ENCODE peak calls at places on chromosomes 4 and X, in seven cellular contexts. W is head of caudate nucleus, B is EL, C is skeletal muscle cell, V is GDM1, D is astrocyte, T is endodermal cell. X is an unnamed sample.

GRCh38 chr4:132557660-132558059 is 591.4 kb upstream of the PCDH10 start:
- DNase-seq in C (no peak), T (no peak), W (no peak), D (no peak), V (no peak), B (no peak), X (no peak)

GRCh38 chrX:70171636-70172035 is 5.6 kb upstream of the DGAT2L6 start:
- DNase-seq in C (no peak), D (peak; percentile 13), W (no peak), T (no peak), V (no peak), B (no peak), X (peak; percentile 21)

GRCh38 chr4:182453830-182454229 is 210.6 kb downstream of the TENM3 start:
- DNase-seq in V (no peak), C (no peak), D (no peak), W (no peak), B (no peak), T (no peak), X (no peak)

GRCh38 chr4:56764775-56765174 is 56.7 kb downstream of the SPINK2 start:
- DNase-seq in B (peak; percentile 48), V (no peak), D (peak; percentile 63), T (no peak), W (no peak), C (peak; percentile 48), X (peak; percentile 71)

GRCh38 chrX:133923113-133923512 is 62.3 kb downstream of the GPC3 start:
- DNase-seq in B (peak; percentile 2), C (no peak), W (no peak), T (no peak), V (no peak), D (no peak), X (no peak)

GRCh38 chrX:84441143-84441542 is 61.1 kb downstream of the HDX start:
- DNase-seq in W (no peak), D (peak; percentile 49), C (no peak), T (no peak), V (no peak), B (peak; percentile 3), X (peak; percentile 72)

GRCh38 chr4:55255171-55255570 is 90.9 kb upstream of the SRD5A3 start:
- DNase-seq in V (no peak), T (no peak), W (no peak), D (peak; percentile 53), C (peak; percentile 55), B (peak; percentile 49), X (peak; percentile 42)

GRCh38 chr4:176436500-176436973 is 116.8 kb downstream of the SPCS3 start:
- DNase-seq in T (no peak), W (no peak), B (peak; percentile 89), D (peak; percentile 96), C (peak; percentile 60), V (no peak), X (peak; percentile 94)

GRCh38 chr4:108693211-108693610 is 42.8 kb downstream of the OSTC start:
- DNase-seq in T (no peak), B (no peak), V (no peak), W (no peak), C (no peak), D (peak; percentile 16), X (no peak)

GRCh38 chrX:644304-645023 is 13.9 kb downstream of the SHOX start:
- DNase-seq in B (no peak), W (no peak), T (peak; percentile 74), V (no peak), C (no peak), D (no peak), X (no peak)

GRCh38 chrX:45196701-45197100 is 4.0 kb downstream of the DIPK2B start:
- DNase-seq in C (peak; percentile 3), W (no peak), T (no peak), B (peak; percentile 62), V (no peak), D (peak; percentile 32), X (peak; percentile 61)

GRCh38 chrX:85326234-85327059 is 53.0 kb downstream of the POF1B start:
- DNase-seq in D (no peak), T (no peak), B (no peak), C (no peak), W (no peak), V (no peak), X (no peak)

GRCh38 chr4:147103403-147103946 is 157.8 kb upstream of the TTC29 start:
- DNase-seq in T (peak; percentile 49), C (peak; percentile 99), B (peak; percentile 94), D (peak; percentile 98), V (no peak), W (no peak), X (peak; percentile 99)

GRCh38 chr4:158729716-158730559 is 6.7 kb upstream of the PPID start:
- DNase-seq in B (peak; percentile 64), C (peak; percentile 24), D (peak; percentile 49), T (peak; percentile 84), V (peak; percentile 33), W (peak; percentile 38), X (peak; percentile 75)

GRCh38 chr4:2483237-2483636 is 14.3 kb downstream of the RNF4 start:
- DNase-seq in B (no peak), C (no peak), V (no peak), D (no peak), T (no peak), W (no peak), X (no peak)

GRCh38 chr4:16890651-16891050 is 7.8 kb downstream of the LDB2 start:
- DNase-seq in V (peak; percentile 35), C (no peak), W (no peak), B (no peak), T (no peak), D (no peak), X (no peak)

GRCh38 chr4:141702472-141703182 is 66.2 kb downstream of the IL15 start:
- DNase-seq in C (peak; percentile 43), W (no peak), T (peak; percentile 82), B (peak; percentile 10), D (no peak), V (no peak), X (peak; percentile 49)

GRCh38 chrX:18714910-18715309 is 7.5 kb downstream of the PPEF1 start:
- DNase-seq in C (no peak), B (no peak), V (no peak), D (no peak), T (no peak), W (no peak), X (no peak)

GRCh38 chr4:55675196-55675793 is 39.2 kb upstream of the NMU start:
- DNase-seq in W (no peak), B (no peak), V (no peak), T (peak; percentile 81), C (no peak), D (no peak), X (no peak)

GRCh38 chrX:1884446-1884845 is 269.6 kb downstream of the ASMT start:
- DNase-seq in T (no peak), D (no peak), C (no peak), B (no peak), V (no peak), W (no peak), X (no peak)

GRCh38 chrX:74902806-74903205 is 22.4 kb downstream of the NEXMIF start:
- DNase-seq in W (no peak), C (no peak), B (no peak), V (no peak), T (no peak), D (no peak), X (no peak)

GRCh38 chrX:10630320-10630719 is 9.9 kb upstream of the MID1 start:
- DNase-seq in D (no peak), C (no peak), B (no peak), V (no peak), W (no peak), T (no peak), X (no peak)

GRCh38 chr4:66489783-66490452 is 819.6 kb upstream of the EPHA5 start:
- DNase-seq in D (peak; percentile 92), C (peak; percentile 24), T (no peak), W (no peak), B (peak; percentile 77), V (no peak), X (peak; percentile 65)

GRCh38 chrX:136032370-136032769 is 47.1 kb downstream of the SLC9A6 start:
- DNase-seq in D (no peak), T (no peak), V (no peak), B (no peak), W (no peak), C (no peak), X (no peak)

GRCh38 chr4:128275351-128275750 is 12.3 kb downstream of the PGRMC2 start:
- DNase-seq in T (no peak), B (peak; percentile 79), C (no peak), W (no peak), D (peak; percentile 63), V (no peak), X (peak; percentile 67)

GRCh38 chr4:148376151-148376550 is 66.1 kb downstream of the NR3C2 start:
- DNase-seq in C (peak; percentile 18), D (peak; percentile 64), B (peak; percentile 1), T (no peak), V (no peak), W (no peak), X (peak; percentile 62)

GRCh38 chrX:87525771-87526229 is 8.2 kb downstream of the KLHL4 start:
- DNase-seq in D (peak; percentile 88), V (no peak), B (no peak), C (peak; percentile 15), W (no peak), T (no peak), X (peak; percentile 78)

GRCh38 chr4:172083236-172083635 is 270.0 kb downstream of the GALNTL6 start:
- DNase-seq in W (no peak), B (no peak), D (no peak), V (no peak), T (no peak), C (no peak), X (no peak)

GRCh38 chrX:115268421-115268820 is 21.1 kb upstream of the LUZP4 start:
- DNase-seq in T (peak; percentile 58), B (no peak), D (no peak), W (no peak), V (no peak), C (no peak), X (peak; percentile 1)

GRCh38 chrX:136767104-136767941 is 13.4 kb downstream of the ARHGEF6 start:
- DNase-seq in V (peak; percentile 35), W (peak; percentile 56), C (no peak), B (peak; percentile 61), D (peak; percentile 52), T (peak; percentile 84), X (peak; percentile 37)

GRCh38 chr4:170589597-170590191 is 499.9 kb upstream of the AADAT start:
- DNase-seq in T (no peak), B (peak; percentile 5), C (no peak), V (no peak), D (peak; percentile 1), W (no peak), X (no peak)

GRCh38 chrX:154481911-154482601 is 3.0 kb upstream of the LAGE3 start:
- DNase-seq in D (no peak), T (no peak), W (no peak), V (no peak), B (no peak), C (no peak), X (no peak)

GRCh38 chrX:42093756-42094155 is 170.4 kb upstream of the CASK start:
- DNase-seq in C (no peak), T (no peak), D (peak; percentile 13), V (no peak), B (peak; percentile 10), W (no peak), X (peak; percentile 40)

GRCh38 chr4:86184216-86184915 is 175.5 kb downstream of the MAPK10 start:
- DNase-seq in C (no peak), B (no peak), T (no peak), V (no peak), D (peak; percentile 36), W (no peak), X (peak; percentile 50)